ENCODE peak calls at places on chromosomes 3 and 15, in four cellular contexts. O is stimulated activated naive CD8-positive, alpha-beta T cell treated with anti-CD3 and anti-CD28 coated beads, Interleukin-15, amount 100 ng/mL, for 72 hours; W is C1 segment of cervical spinal cord; S is AG08395. F is an unnamed sample.

GRCh38 chr15:40445411-40446055 is 4.8 kb downstream of the BAHD1 start:
- DNase-seq in O (no peak), W (no peak), S (no peak), F (no peak)

GRCh38 chr3:12661926-12662592 is 1.9 kb downstream of the RAF1 start:
- DNase-seq in O (no peak), W (no peak), S (no peak), F (no peak)

GRCh38 chr3:122493296-122493695 is 21.4 kb downstream of the KPNA1 start:
- DNase-seq in O (no peak), W (no peak), S (peak; percentile 59), F (peak; percentile 35)

GRCh38 chr3:43728947-43729346 is 38.2 kb downstream of the ABHD5 start:
- DNase-seq in O (no peak), W (no peak), S (no peak), F (no peak)

GRCh38 chr3:197960694-197961581 is 921 bp downstream of the LMLN start:
- DNase-seq in O (no peak), W (no peak), S (peak; percentile 35), F (peak; percentile 21)

GRCh38 chr3:69890094-69890493 is 109.4 kb upstream of the SAMMSON start:
- DNase-seq in O (peak; percentile 2), W (no peak), S (no peak), F (no peak)

GRCh38 chr15:82021992-82022391 is 23.8 kb downstream of the MEX3B start:
- DNase-seq in O (no peak), W (no peak), S (no peak), F (peak; percentile 65)

GRCh38 chr3:65729973-65730372 is 308.7 kb downstream of the MAGI1 start:
- DNase-seq in O (no peak), W (no peak), S (no peak), F (no peak)

GRCh38 chr3:150110097-150110496 is 139.4 kb upstream of the PFN2 start:
- DNase-seq in O (no peak), W (no peak), S (no peak), F (no peak)

GRCh38 chr3:156687023-156687422 is 12.6 kb downstream of the TIPARP start:
- DNase-seq in O (no peak), W (no peak), S (no peak), F (no peak)

GRCh38 chr3:156677120-156677479 is 2.7 kb downstream of the TIPARP start:
- DNase-seq in O (no peak), W (no peak), S (no peak), F (no peak)

GRCh38 chr3:8307545-8308110 is 194.0 kb upstream of the LMCD1 start:
- DNase-seq in O (no peak), W (no peak), S (no peak), F (no peak)

GRCh38 chr3:121995190-121996137 is 26.6 kb downstream of the ILDR1 start:
- DNase-seq in O (peak; percentile 13), W (peak; percentile 8), S (peak; percentile 62), F (peak; percentile 56)

GRCh38 chr3:131356006-131356405 is 25.6 kb upstream of the NUDT16 start:
- DNase-seq in O (no peak), W (no peak), S (peak; percentile 33), F (peak; percentile 20)

GRCh38 chr3:150748648-150749047 is 14.3 kb downstream of the SIAH2 start:
- DNase-seq in O (no peak), W (no peak), S (no peak), F (no peak)

GRCh38 chr3:87856126-87856525 is 202.7 kb downstream of the CGGBP1 start:
- DNase-seq in O (no peak), W (no peak), S (no peak), F (no peak)

GRCh38 chr3:183122257-183122932 is 23.1 kb upstream of the MCCC1 start:
- DNase-seq in O (no peak), W (peak; percentile 5), S (peak; percentile 71), F (peak; percentile 22)

GRCh38 chr3:101813817-101814440 is 34.9 kb downstream of the NXPE3 start:
- DNase-seq in O (no peak), W (no peak), S (peak; percentile 39), F (no peak)

GRCh38 chr3:134860141-134860540 is 65.1 kb downstream of the EPHB1 start:
- DNase-seq in O (no peak), W (no peak), S (no peak), F (no peak)

GRCh38 chr3:52781741-52782140 is 4.3 kb downstream of the ITIH1 start:
- DNase-seq in O (no peak), W (no peak), S (no peak), F (no peak)

GRCh38 chr15:83380682-83381081 is 66.5 kb upstream of the SH3GL3 start:
- DNase-seq in O (peak; percentile 27), W (peak; percentile 23), S (peak; percentile 54), F (no peak)

GRCh38 chr3:196778755-196779154 is 39.1 kb downstream of the PAK2 start:
- DNase-seq in O (no peak), W (no peak), S (peak; percentile 71), F (peak; percentile 11)

GRCh38 chr3:191246628-191247027 is 47.6 kb downstream of the OSTN start:
- DNase-seq in O (no peak), W (no peak), S (peak; percentile 62), F (no peak)

GRCh38 chr15:63151665-63152064 is 5.6 kb downstream of the RPS27L start:
- DNase-seq in O (no peak), W (no peak), S (no peak), F (no peak)

GRCh38 chr15:38905634-38906033 is 341.0 kb upstream of the RASGRP1 start:
- DNase-seq in O (no peak), W (no peak), S (no peak), F (no peak)

GRCh38 chr15:74430510-74430951 is 3.2 kb downstream of the SEMA7A start:
- DNase-seq in O (no peak), W (no peak), S (no peak), F (no peak)

GRCh38 chr3:195873971-195874370 is 34.4 kb downstream of the TNK2 start:
- DNase-seq in O (no peak), W (no peak), S (no peak), F (no peak)

GRCh38 chr3:182986021-182986420 is 5.7 kb upstream of the DCUN1D1 start:
- DNase-seq in O (no peak), W (no peak), S (no peak), F (no peak)

GRCh38 chr3:27681249-27681748 is 40.8 kb downstream of the EOMES start:
- DNase-seq in O (peak; percentile 24), W (no peak), S (peak; percentile 70), F (peak; percentile 44)

GRCh38 chr3:138348107-138348949 is at the start of gene MRAS:
- DNase-seq in O (peak; percentile 31), W (peak; percentile 84), S (peak; percentile 85), F (no peak)

GRCh38 chr3:189049458-189050231 is 122.1 kb upstream of the TPRG1 start:
- DNase-seq in O (no peak), W (no peak), S (no peak), F (no peak)

GRCh38 chr3:143333367-143333766 is 213.8 kb downstream of the CHST2 start:
- DNase-seq in O (no peak), W (no peak), S (no peak), F (no peak)